ENCODE peak calls at places on chromosomes 7 and 10, in nine cellular contexts. A, I, G, T, R, L, M, B and H are unnamed samples.

GRCh38 chr10:24483701-24484100 is 240.0 kb downstream of the ARHGAP21 start:
- DNase-seq in L (no peak), T (peak), I (peak), M (no peak), B (no peak), A (no peak), R (no peak), G (no peak), H (no peak)

GRCh38 chr10:6607187-6607586 is 27.1 kb upstream of the PRKCQ start:
- DNase-seq in A (no peak), T (no peak), L (no peak), G (no peak), I (no peak), R (no peak), B (no peak), M (no peak), H (no peak)

GRCh38 chr10:52314822-52315552 is 906 bp downstream of the DKK1 start:
- DNase-seq in M (no peak), R (no peak), T (no peak), I (peak), L (peak), A (no peak), G (no peak), B (no peak), H (no peak)

GRCh38 chr7:154781369-154782303 is 221.3 kb downstream of the PAXIP1 start:
- DNase-seq in M (no peak), G (no peak), L (peak), I (no peak), B (no peak), T (no peak), R (no peak), A (no peak), H (no peak)

GRCh38 chr10:5396545-5396944 is 8.1 kb downstream of the TUBAL3 start:
- DNase-seq in B (no peak), R (no peak), L (peak), G (no peak), A (no peak), I (no peak), M (no peak), T (no peak), H (no peak)

GRCh38 chr10:99285846-99286245 is 43.3 kb upstream of the CNNM1 start:
- DNase-seq in T (no peak), L (no peak), R (no peak), B (no peak), I (peak), G (no peak), A (no peak), M (no peak), H (no peak)

GRCh38 chr10:63666836-63667383 is 145.7 kb downstream of the REEP3 start:
- DNase-seq in I (no peak), R (no peak), G (no peak), B (no peak), M (no peak), A (peak), T (no peak), L (no peak), H (peak)

GRCh38 chr7:114155106-114155765 is 236.4 kb upstream of the PPP1R3A start:
- DNase-seq in B (no peak), I (no peak), G (no peak), A (no peak), M (no peak), L (no peak), T (no peak), R (no peak), H (no peak)

GRCh38 chr10:77888356-77888703 is 38.2 kb downstream of the DLG5 start:
- DNase-seq in R (no peak), L (no peak), M (no peak), T (no peak), A (no peak), B (no peak), I (no peak), G (no peak), H (no peak)

GRCh38 chr10:106424981-106425380 is 739.5 kb downstream of the SORCS1 start:
- DNase-seq in M (no peak), R (no peak), I (peak), T (no peak), L (no peak), B (no peak), A (no peak), G (no peak), H (no peak)

GRCh38 chr7:149489391-149490024 is 8.1 kb downstream of the ZNF746 start:
- DNase-seq in M (no peak), A (no peak), T (no peak), R (no peak), B (no peak), L (no peak), G (no peak), I (peak), H (no peak)

GRCh38 chr7:70695804-70696104 is 436.2 kb upstream of the GALNT17 start:
- DNase-seq in I (peak), B (no peak), G (no peak), M (no peak), T (no peak), A (peak), R (no peak), L (no peak), H (no peak)

GRCh38 chr7:29852457-29852856 is 46.1 kb downstream of the WIPF3 start:
- DNase-seq in G (no peak), L (no peak), A (no peak), R (no peak), T (no peak), M (no peak), I (peak), B (no peak), H (no peak)

GRCh38 chr10:98610301-98610700 is 163.6 kb upstream of the HPS1 start:
- DNase-seq in G (no peak), A (no peak), M (no peak), B (no peak), T (no peak), I (no peak), R (no peak), L (no peak), H (no peak)

GRCh38 chr10:116470071-116470470 is 42.4 kb downstream of the PNLIPRP3 start:
- DNase-seq in I (no peak), M (no peak), L (no peak), T (no peak), B (no peak), R (no peak), A (no peak), G (no peak), H (no peak)

GRCh38 chr10:93841930-93842329 is 51.8 kb upstream of the SLC35G1 start:
- DNase-seq in A (no peak), L (no peak), B (no peak), M (no peak), R (no peak), I (no peak), T (no peak), G (no peak), H (no peak)